ENCODE peak calls at places on chromosomes 4 and X, in eight cellular contexts. E is brain microvascular endothelial cell, B is fibroblast of the aortic adventitia, W is foreskin fibroblast, O is glutamatergic neuron, Q is AG04450, C is suprapubic skin, V is body of pancreas. A is an unnamed sample.

GRCh38 chrX:134146493-134146892 is 90.5 kb upstream of the CCDC160 start:
- DNase-seq in E (no peak), B (no peak), W (no peak), O (no peak), Q (no peak), C (no peak), V (no peak), A (no peak)

GRCh38 chr4:89929425-89930272 is 35.0 kb downstream of the MMRN1 start:
- DNase-seq in E (no peak), B (no peak), W (no peak), O (no peak), Q (no peak), C (no peak), V (no peak), A (no peak)

GRCh38 chr4:119207051-119207450 is 5.5 kb upstream of the USP53 start:
- DNase-seq in E (peak; percentile 59), B (peak; percentile 91), W (peak; percentile 77), O (no peak), Q (no peak), C (no peak), V (no peak), A (no peak)

GRCh38 chr4:88341227-88342192 is 37.1 kb upstream of the HERC6 start:
- DNase-seq in E (peak; percentile 95), B (peak; percentile 95), W (peak; percentile 93), O (no peak), Q (peak; percentile 81), C (no peak), V (peak; percentile 51), A (no peak)

GRCh38 chr4:90357117-90357710 is 230.0 kb downstream of the CCSER1 start:
- DNase-seq in E (peak; percentile 6), B (peak; percentile 84), W (peak; percentile 60), O (no peak), Q (peak; percentile 26), C (no peak), V (peak; percentile 4), A (no peak)

GRCh38 chr4:184755278-184755677 is 21.4 kb upstream of the CENPU start:
- DNase-seq in E (peak; percentile 40), B (peak; percentile 33), W (peak; percentile 67), O (no peak), Q (no peak), C (no peak), V (peak; percentile 40), A (no peak)

GRCh38 chrX:20521245-20521644 is 254.5 kb upstream of the RPS6KA3 start:
- DNase-seq in E (peak; percentile 69), B (peak; percentile 77), W (peak; percentile 76), O (no peak), Q (no peak), C (no peak), V (no peak), A (no peak)

GRCh38 chr4:186887211-186887785 is 163.6 kb upstream of the FAT1 start:
- DNase-seq in E (no peak), B (no peak), W (no peak), O (no peak), Q (no peak), C (no peak), V (no peak), A (no peak)

DNA sequence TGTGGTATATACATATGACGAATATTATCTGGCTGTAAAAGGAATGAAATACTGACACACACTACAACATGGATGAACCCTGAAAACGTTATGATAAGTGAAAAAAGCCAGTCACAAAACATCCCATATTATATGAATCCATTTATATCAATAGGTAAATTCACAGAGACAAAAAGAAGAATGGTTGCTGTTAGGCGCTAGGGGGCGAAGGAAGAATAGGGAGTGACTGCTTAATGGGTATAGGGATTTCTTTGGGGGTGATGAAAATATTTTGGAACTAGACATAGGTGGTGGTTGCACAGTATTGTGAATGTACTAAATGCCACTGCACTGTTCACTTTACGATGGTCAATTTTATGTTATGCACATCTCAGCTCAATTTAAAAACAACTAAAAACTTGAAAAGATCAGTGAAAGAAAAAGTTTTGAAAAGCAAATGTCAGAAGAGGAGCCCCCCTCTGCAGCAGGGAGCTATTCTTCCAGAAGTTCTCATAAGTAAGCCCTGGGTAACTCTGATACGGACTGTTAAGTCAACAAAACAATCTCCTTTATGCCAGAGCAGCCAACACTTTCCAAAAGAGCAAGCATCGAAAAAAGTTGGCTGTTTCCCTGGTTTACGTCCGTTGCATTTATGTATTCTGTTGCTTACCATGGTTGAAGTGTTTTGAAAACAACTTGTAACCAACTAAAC is 96.3 kb upstream of the EGFL6 start:
- DNase-seq in E (no peak), B (peak; percentile 32), W (no peak), O (no peak), Q (no peak), C (no peak), V (no peak), A (no peak)
- TF ChIP-seq CTCF in E (peak; percentile 26), B (no peak), W (no peak), O (no peak), Q (no peak), C (no peak), V (no peak), A (no peak)

GRCh38 chrX:153653556-153653955 is 6.6 kb downstream of the DUSP9 start:
- DNase-seq in E (no peak), B (no peak), W (no peak), O (no peak), Q (no peak), C (no peak), V (no peak), A (no peak)

GRCh38 chrX:153650959-153651358 is 4.0 kb downstream of the DUSP9 start:
- DNase-seq in E (no peak), B (no peak), W (no peak), O (no peak), Q (no peak), C (peak; percentile 20), V (no peak), A (no peak)

GRCh38 chrX:153649915-153650782 is 3.1 kb downstream of the DUSP9 start:
- DNase-seq in E (no peak), B (no peak), W (no peak), O (no peak), Q (no peak), C (peak; percentile 35), V (no peak), A (no peak)

GRCh38 chrX:153649178-153649914 is 2.3 kb downstream of the DUSP9 start:
- DNase-seq in E (no peak), B (peak; percentile 8), W (peak; percentile 15), O (peak; percentile 50), Q (no peak), C (peak; percentile 26), V (peak; percentile 32), A (no peak)

GRCh38 chrX:153651540-153652079 is 4.6 kb downstream of the DUSP9 start:
- DNase-seq in E (no peak), B (no peak), W (peak; percentile 15), O (no peak), Q (no peak), C (no peak), V (no peak), A (no peak)
- TF ChIP-seq CTCF in E (peak; percentile 55), B (peak; percentile 45), W (no peak), O (peak; percentile 24), Q (peak; percentile 19), C (no peak), V (no peak), A (peak; percentile 46)

GRCh38 chrX:132692066-132692465 is 203.2 kb upstream of the MBNL3 start:
- DNase-seq in E (peak; percentile 2), B (no peak), W (peak; percentile 0), O (no peak), Q (no peak), C (no peak), V (peak; percentile 23), A (no peak)

GRCh38 chrX:132694331-132694823 is 205.5 kb upstream of the MBNL3 start:
- DNase-seq in E (no peak), B (no peak), W (no peak), O (no peak), Q (no peak), C (no peak), V (no peak), A (no peak)

GRCh38 chrX:132689741-132690140 is 200.9 kb upstream of the MBNL3 start:
- DNase-seq in E (no peak), B (no peak), W (no peak), O (no peak), Q (no peak), C (no peak), V (no peak), A (no peak)

DNA sequence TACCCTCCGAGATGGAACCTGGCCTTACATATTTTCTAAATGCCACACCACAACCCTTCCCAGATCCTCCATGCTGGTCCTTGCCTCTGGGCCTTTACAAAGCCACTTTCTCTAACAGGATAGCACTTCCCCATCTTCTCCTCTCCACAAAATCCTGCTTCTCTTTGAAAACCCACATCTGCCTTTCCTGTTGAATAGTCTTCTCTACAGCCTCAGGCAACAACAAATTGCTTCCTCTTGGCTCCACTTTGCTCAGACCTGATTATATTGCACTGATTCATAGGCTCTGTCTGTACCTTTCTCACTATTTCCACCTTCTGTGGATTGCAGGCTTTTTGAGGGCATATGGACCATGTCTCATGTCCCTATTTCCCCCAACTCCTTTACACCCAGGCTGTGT is 203.7 kb upstream of the MBNL3 start:
- DNase-seq in E (no peak), B (no peak), W (no peak), O (no peak), Q (no peak), C (no peak), V (no peak), A (no peak)
- TF ChIP-seq CTCF in E (no peak), B (no peak), W (no peak), O (no peak), Q (no peak), C (no peak), V (no peak), A (no peak)

GRCh38 chr4:164384416-164384815 is 369.5 kb upstream of the SMIM31 start:
- DNase-seq in E (no peak), B (no peak), W (no peak), O (no peak), Q (no peak), C (no peak), V (no peak), A (no peak)

GRCh38 chr4:164381859-164382258 is 372.1 kb upstream of the SMIM31 start:
- DNase-seq in E (no peak), B (no peak), W (no peak), O (no peak), Q (no peak), C (no peak), V (no peak), A (no peak)

GRCh38 chr4:164379694-164380093 is 374.2 kb upstream of the SMIM31 start:
- DNase-seq in E (no peak), B (no peak), W (no peak), O (no peak), Q (no peak), C (no peak), V (no peak), A (no peak)

DNA sequence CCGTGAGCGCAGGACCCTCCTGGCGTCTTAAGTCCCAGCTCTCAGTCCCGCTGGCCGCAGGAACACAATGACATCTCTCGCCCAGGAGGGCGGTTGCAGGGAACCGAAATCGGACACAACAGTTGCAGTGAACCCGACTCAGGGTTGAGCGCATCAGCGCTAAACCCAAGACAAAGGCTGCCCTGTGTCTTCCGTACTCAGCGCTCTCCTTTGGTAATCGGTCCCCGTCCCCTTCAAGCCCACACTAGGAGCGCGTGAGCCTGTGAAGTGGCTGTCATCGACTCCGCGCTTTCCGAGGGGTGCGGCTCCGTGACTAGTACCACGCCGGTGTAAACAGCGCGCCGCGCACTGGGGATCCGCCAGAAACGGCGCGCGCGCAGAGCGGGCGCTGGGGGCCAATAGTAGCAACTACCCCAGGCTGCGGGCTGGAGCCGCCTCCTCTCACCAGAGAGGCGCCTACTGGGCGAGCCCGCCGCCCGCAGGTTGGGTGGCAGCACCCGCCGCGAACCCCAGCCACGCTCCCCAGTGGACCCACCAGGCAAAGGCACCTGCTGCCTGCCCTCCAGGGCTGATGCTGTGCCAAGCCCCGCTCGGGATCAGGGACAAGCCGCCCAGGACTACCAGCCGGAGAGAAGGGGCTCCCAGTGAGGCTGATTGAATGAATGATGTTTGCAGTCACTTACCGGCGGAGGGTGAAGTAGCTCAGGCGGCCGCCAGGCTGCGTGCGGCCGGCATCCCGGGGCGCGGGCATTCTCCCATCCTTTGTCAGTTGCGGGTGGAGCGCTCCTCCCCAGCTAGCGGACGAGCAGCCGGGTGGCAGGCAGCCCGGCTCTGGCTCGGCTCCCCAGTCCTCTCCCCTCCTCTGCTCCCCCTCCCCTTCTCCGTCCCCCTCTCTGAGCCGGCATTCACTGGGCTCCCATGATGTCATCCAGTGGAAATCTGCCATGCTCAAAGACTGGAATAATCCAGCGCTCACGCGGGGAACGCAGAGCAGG is 370.4 kb upstream of the SMIM31 start:
- DNase-seq in E (peak; percentile 33), B (peak; percentile 3), W (no peak), O (peak; percentile 79), Q (no peak), C (no peak), V (no peak), A (peak; percentile 40)
- TF ChIP-seq CTCF in E (peak; percentile 74), B (no peak), W (no peak), O (peak; percentile 70), Q (no peak), C (no peak), V (no peak), A (peak; percentile 59)